ENCODE peak calls at places on chromosomes 6 and 20, in nine cellular contexts. M is psoas muscle; E is fibroblast of pulmonary artery; D is IMR-90; Z is CD8-positive, alpha-beta memory T cell; R is cardiac muscle cell; I is AG09309; F is fibroblast of villous mesenchyme; Y is fibroblast of lung. X is an unnamed sample.

GRCh38 chr6:133991096-133991593 is 38.1 kb downstream of the TBPL1 start:
- DNase-seq in M (no peak), E (peak; percentile 67), D (peak; percentile 90), Z (no peak), R (peak; percentile 71), I (peak; percentile 80), F (peak; percentile 76), Y (peak; percentile 83), X (peak; percentile 61)

GRCh38 chr20:62134735-62135231 is 8.4 kb downstream of the PSMA7 start:
- DNase-seq in M (peak; percentile 88), E (peak; percentile 71), D (peak; percentile 35), Z (no peak), R (peak; percentile 69), I (no peak), F (peak; percentile 62), Y (no peak), X (peak; percentile 33)

GRCh38 chr6:170051229-170052172 is 239.4 kb downstream of the DLL1 start:
- DNase-seq in M (peak; percentile 48), E (no peak), D (no peak), Z (no peak), R (no peak), I (no peak), F (no peak), Y (no peak), X (no peak)

GRCh38 chr6:156396791-156397418 is 380.3 kb upstream of the ARID1B start:
- DNase-seq in M (no peak), E (no peak), D (no peak), Z (no peak), R (no peak), I (no peak), F (no peak), Y (no peak), X (no peak)

GRCh38 chr6:93376026-93376540 is 43.3 kb downstream of the EPHA7 start:
- DNase-seq in M (no peak), E (no peak), D (no peak), Z (no peak), R (no peak), I (no peak), F (no peak), Y (no peak), X (no peak)

GRCh38 chr6:56652994-56653393 is 10.3 kb upstream of the DST start:
- DNase-seq in M (no peak), E (peak; percentile 80), D (peak; percentile 83), Z (no peak), R (peak; percentile 56), I (peak; percentile 32), F (peak; percentile 71), Y (peak; percentile 84), X (peak; percentile 78)

GRCh38 chr6:143126574-143126941 is 65.9 kb downstream of the AIG1 start:
- DNase-seq in M (no peak), E (no peak), D (no peak), Z (no peak), R (no peak), I (no peak), F (no peak), Y (no peak), X (no peak)

GRCh38 chr6:12813321-12813720 is 96.8 kb downstream of the PHACTR1 start:
- DNase-seq in M (no peak), E (no peak), D (no peak), Z (no peak), R (peak; percentile 51), I (no peak), F (no peak), Y (peak; percentile 87), X (peak; percentile 85)

GRCh38 chr6:31740397-31741223 is 805 bp downstream of the MSH5 start:
- DNase-seq in M (no peak), E (no peak), D (no peak), Z (no peak), R (no peak), I (no peak), F (no peak), Y (no peak), X (no peak)

GRCh38 chr20:9344080-9344920 is 170.1 kb upstream of the LAMP5 start:
- DNase-seq in M (no peak), E (peak; percentile 71), D (peak; percentile 85), Z (no peak), R (peak; percentile 70), I (peak; percentile 13), F (peak; percentile 80), Y (peak; percentile 51), X (peak; percentile 68)

GRCh38 chr6:33279971-33280511 is 3.1 kb downstream of the B3GALT4 start:
- DNase-seq in M (no peak), E (peak; percentile 65), D (peak; percentile 64), Z (no peak), R (peak; percentile 54), I (no peak), F (peak; percentile 47), Y (peak; percentile 45), X (peak; percentile 34)

GRCh38 chr6:33247977-33248642 is 23.6 kb downstream of the VPS52 start:
- DNase-seq in M (peak; percentile 92), E (peak; percentile 89), D (peak; percentile 81), Z (peak; percentile 91), R (peak; percentile 91), I (no peak), F (peak; percentile 86), Y (peak; percentile 73), X (peak; percentile 80)

GRCh38 chr6:80535914-80536565 is 429.6 kb downstream of the BCKDHB start:
- DNase-seq in M (no peak), E (peak; percentile 29), D (peak; percentile 79), Z (no peak), R (no peak), I (no peak), F (peak; percentile 57), Y (peak; percentile 49), X (peak; percentile 51)

GRCh38 chr6:31775184-31775583 is 1.9 kb downstream of the VWA7 start:
- DNase-seq in M (no peak), E (no peak), D (no peak), Z (no peak), R (no peak), I (no peak), F (no peak), Y (no peak), X (no peak)

GRCh38 chr6:144660545-144660944 is 375.4 kb downstream of the UTRN start:
- DNase-seq in M (no peak), E (no peak), D (no peak), Z (no peak), R (no peak), I (no peak), F (no peak), Y (no peak), X (no peak)
- H3K4me3 ChIP-seq in M (no peak overlapping the region), E (no peak overlapping the region), D (no peak overlapping the region), Z (no peak overlapping the region), R (no peak overlapping the region), I (no peak overlapping the region), F (no peak overlapping the region), Y (peak overlapping the region; percentile 30), X (no peak overlapping the region)

DNA sequence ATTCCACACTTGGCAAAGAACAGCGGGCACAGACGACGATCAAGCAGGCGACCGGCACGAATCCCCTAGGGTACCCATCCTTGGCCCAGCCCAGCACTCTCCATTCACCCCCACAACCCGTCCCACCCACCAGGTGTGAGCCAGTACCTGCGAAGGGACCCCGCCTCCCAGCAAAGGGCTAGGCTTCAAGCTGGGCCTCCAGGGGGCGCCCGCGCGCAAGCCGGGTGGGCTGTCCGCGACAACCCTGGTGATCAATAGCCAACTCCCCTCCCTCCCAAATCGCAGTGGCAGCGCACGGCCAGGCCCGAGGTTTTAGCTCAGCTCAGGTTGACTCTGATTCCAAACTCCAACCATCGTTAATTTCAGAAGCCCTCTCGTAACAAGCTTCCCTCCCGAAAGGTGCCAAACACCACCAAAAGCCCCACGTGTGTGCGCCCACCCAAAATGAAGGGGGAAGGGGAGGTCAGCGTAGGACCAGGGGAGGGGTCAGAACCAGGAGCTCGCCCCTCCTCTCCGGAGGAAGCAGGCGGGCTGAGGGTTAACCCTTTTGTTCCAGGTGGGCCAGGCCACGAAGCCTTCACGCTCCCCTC is 2.1 kb downstream of the SALL4 start:
- DNase-seq in M (peak; percentile 57), E (peak; percentile 32), D (no peak), Z (peak; percentile 72), R (peak; percentile 57), I (no peak), F (peak; percentile 35), Y (peak; percentile 23), X (peak; percentile 15)
- H3K4me3 ChIP-seq in M (peak overlapping the region; percentile 53), E (peak overlapping the region; percentile 53), D (peak overlapping the region; percentile 40), Z (no peak overlapping the region), R (peak overlapping the region; percentile 79), I (peak overlapping the region; percentile 63), F (peak overlapping the region; percentile 59), Y (peak overlapping the region; percentile 55), X (peak overlapping the region; percentile 66)

GRCh38 chr6:1311400-1312192 is at the start of gene FOXQ1:
- DNase-seq in M (peak; percentile 55), E (no peak), D (peak; percentile 40), Z (no peak), R (peak; percentile 40), I (no peak), F (peak; percentile 61), Y (peak; percentile 18), X (no peak)

GRCh38 chr6:1313364-1313754 is 1.5 kb downstream of the FOXQ1 start:
- DNase-seq in M (no peak), E (no peak), D (no peak), Z (no peak), R (no peak), I (no peak), F (no peak), Y (no peak), X (no peak)

GRCh38 chr6:1312444-1313363 is 806 bp downstream of the FOXQ1 start:
- DNase-seq in M (no peak), E (no peak), D (no peak), Z (no peak), R (no peak), I (no peak), F (peak; percentile 17), Y (no peak), X (no peak)

GRCh38 chr6:1312193-1312443 is 220 bp downstream of the FOXQ1 start:
- DNase-seq in M (no peak), E (no peak), D (no peak), Z (no peak), R (no peak), I (no peak), F (peak; percentile 24), Y (no peak), X (no peak)

GRCh38 chr6:1310628-1311399 is 1.1 kb upstream of the FOXQ1 start:
- DNase-seq in M (no peak), E (no peak), D (no peak), Z (no peak), R (no peak), I (no peak), F (no peak), Y (no peak), X (no peak)
- H3K4me3 ChIP-seq in M (peak overlapping the region; percentile 63), E (peak overlapping the region; percentile 37), D (peak overlapping the region; percentile 37), Z (no peak overlapping the region), R (peak overlapping the region; percentile 29), I (no peak overlapping the region), F (peak overlapping the region; percentile 53), Y (peak overlapping the region; percentile 53), X (peak overlapping the region; percentile 52)

GRCh38 chr6:34436803-34437643 is 11.2 kb upstream of the RPS10 start:
- DNase-seq in M (no peak), E (no peak), D (no peak), Z (no peak), R (no peak), I (no peak), F (no peak), Y (no peak), X (no peak)
- H3K4me3 ChIP-seq in M (no peak overlapping the region), E (no peak overlapping the region), D (no peak overlapping the region), Z (no peak overlapping the region), R (no peak overlapping the region), I (no peak overlapping the region), F (no peak overlapping the region), Y (no peak overlapping the region), X (no peak overlapping the region)